ENCODE peak calls at places on chromosome 15, in eight cellular contexts. V is NT2/D1, C is AML-193, E is IMR-90, Y is GM04504, G is progenitor cell of endocrine pancreas, K is coronary artery, R is RWPE1. U is an unnamed sample.

GRCh38 chr15:46280753-46281521 is 646.1 kb downstream of the SQOR start:
- DNase-seq in V (peak), C (no peak), E (no peak), Y (no peak), G (no peak), K (no peak), R (no peak), U (peak)

GRCh38 chr15:77107068-77107467 is 36.2 kb upstream of the TSPAN3 start:
- DNase-seq in V (no peak), C (no peak), E (no peak), Y (no peak), G (no peak), K (no peak), R (no peak), U (no peak)

GRCh38 chr15:44286814-44287555 is 1.5 kb upstream of the GOLM2 start:
- DNase-seq in V (no peak), C (peak), E (no peak), Y (no peak), G (no peak), K (no peak), R (peak), U (no peak)

GRCh38 chr15:31511707-31512310 is 185.2 kb downstream of the KLF13 start:
- DNase-seq in V (no peak), C (no peak), E (no peak), Y (no peak), G (no peak), K (no peak), R (no peak), U (no peak)

GRCh38 chr15:89395996-89396395 is 61.4 kb upstream of the POLG start:
- DNase-seq in V (no peak), C (peak), E (no peak), Y (no peak), G (no peak), K (no peak), R (peak), U (no peak)

GRCh38 chr15:78101423-78102105 is 9.2 kb downstream of the SH2D7 start:
- DNase-seq in V (no peak), C (no peak), E (no peak), Y (no peak), G (no peak), K (no peak), R (no peak), U (no peak)

GRCh38 chr15:26676115-26676514 is 96.8 kb downstream of the GABRB3 start:
- DNase-seq in V (no peak), C (no peak), E (no peak), Y (no peak), G (no peak), K (no peak), R (no peak), U (no peak)

GRCh38 chr15:64917211-64917610 is 5.5 kb downstream of the ANKDD1A start:
- DNase-seq in V (no peak), C (no peak), E (no peak), Y (no peak), G (no peak), K (no peak), R (no peak), U (no peak)

GRCh38 chr15:101067660-101068522 is 148.7 kb downstream of the LRRK1 start:
- DNase-seq in V (no peak), C (no peak), E (peak), Y (no peak), G (no peak), K (no peak), R (no peak), U (no peak)

GRCh38 chr15:89090791-89091666 is 2.8 kb downstream of the ABHD2 start:
- DNase-seq in V (no peak), C (peak), E (peak), Y (no peak), G (no peak), K (peak), R (peak), U (peak)

GRCh38 chr15:23628612-23629233 is 18.9 kb downstream of the MAGEL2 start:
- DNase-seq in V (no peak), C (no peak), E (no peak), Y (no peak), G (no peak), K (no peak), R (no peak), U (no peak)

GRCh38 chr15:93111451-93111850 is 22.4 kb upstream of the RGMA start:
- DNase-seq in V (no peak), C (no peak), E (no peak), Y (no peak), G (no peak), K (no peak), R (peak), U (no peak)

GRCh38 chr15:66570842-66571241 is 5.0 kb upstream of the LCTL start:
- DNase-seq in V (no peak), C (no peak), E (no peak), Y (no peak), G (no peak), K (peak), R (no peak), U (no peak)

GRCh38 chr15:91290553-91290952 is 190.5 kb downstream of the SV2B start:
- DNase-seq in V (no peak), C (no peak), E (no peak), Y (no peak), G (no peak), K (no peak), R (no peak), U (no peak)

GRCh38 chr15:78570710-78571109 is 5.4 kb downstream of the CHRNA5 start:
- DNase-seq in V (no peak), C (peak), E (no peak), Y (no peak), G (no peak), K (no peak), R (no peak), U (peak)

GRCh38 chr15:43941555-43941954 is 114.8 kb downstream of the WDR76 start:
- DNase-seq in V (no peak), C (no peak), E (no peak), Y (no peak), G (no peak), K (no peak), R (no peak), U (no peak)

GRCh38 chr15:83694030-83694429 is 40.1 kb downstream of the ADAMTSL3 start:
- DNase-seq in V (peak), C (no peak), E (peak), Y (no peak), G (no peak), K (no peak), R (no peak), U (no peak)

GRCh38 chr15:55552926-55553325 is 35.2 kb downstream of the PYGO1 start:
- DNase-seq in V (peak), C (no peak), E (peak), Y (no peak), G (no peak), K (peak), R (no peak), U (peak)

GRCh38 chr15:92091155-92091734 is 237.7 kb downstream of the SLCO3A1 start:
- DNase-seq in V (peak), C (no peak), E (peak), Y (peak), G (peak), K (no peak), R (peak), U (peak)

GRCh38 chr15:90530250-90531051 is 728 bp downstream of the CRTC3 start:
- DNase-seq in V (no peak), C (no peak), E (peak), Y (no peak), G (peak), K (peak), R (peak), U (peak)

GRCh38 chr15:85704720-85705119 is 90.0 kb downstream of the KLHL25 start:
- DNase-seq in V (no peak), C (no peak), E (no peak), Y (no peak), G (no peak), K (no peak), R (no peak), U (no peak)

GRCh38 chr15:80210612-80211554 is 41.1 kb downstream of the CTXND1 start:
- DNase-seq in V (no peak), C (no peak), E (no peak), Y (no peak), G (no peak), K (peak), R (no peak), U (no peak)

GRCh38 chr15:85992224-85992623 is 87.4 kb upstream of the AGBL1 start:
- DNase-seq in V (no peak), C (no peak), E (no peak), Y (no peak), G (no peak), K (no peak), R (no peak), U (no peak)

GRCh38 chr15:85005319-85005718 is 23.7 kb downstream of the PDE8A start:
- DNase-seq in V (no peak), C (no peak), E (no peak), Y (no peak), G (no peak), K (no peak), R (no peak), U (no peak)